ENCODE peak calls at places on chromosomes 1 and 21, in five cellular contexts. C, M, J, G and V are unnamed samples.

GRCh38 chr21:21290751-21291150 is 292.5 kb downstream of the NCAM2 start:
- DNase-seq in C (no peak), M (no peak), J (no peak), G (no peak), V (no peak)

GRCh38 chr1:150564051-150564991 is 15.1 kb downstream of the MCL1 start:
- DNase-seq in C (no peak), M (no peak), J (no peak), G (no peak), V (no peak)

GRCh38 chr1:151164732-151165280 is 896 bp downstream of the LYSMD1 start:
- DNase-seq in C (no peak), M (no peak), J (no peak), G (no peak), V (no peak)

GRCh38 chr21:36400719-36401118 is 15.5 kb downstream of the CHAF1B start:
- DNase-seq in C (no peak), M (no peak), J (no peak), G (no peak), V (no peak)

GRCh38 chr1:172423336-172423735 is 2.9 kb downstream of the C1orf105 start:
- DNase-seq in C (no peak), M (no peak), J (no peak), G (no peak), V (no peak)

GRCh38 chr1:42844592-42845140 is 1.7 kb upstream of the ZNF691 start:
- DNase-seq in C (no peak), M (no peak), J (no peak), G (no peak), V (no peak)

GRCh38 chr1:207808322-207808705 is 56.5 kb downstream of the CD46 start:
- DNase-seq in C (no peak), M (no peak), J (no peak), G (no peak), V (peak; percentile 74)

GRCh38 chr1:13952985-13953384 is 253.0 kb downstream of the PRDM2 start:
- DNase-seq in C (no peak), M (no peak), J (no peak), G (no peak), V (no peak)

GRCh38 chr1:220889848-220890287 is 10.6 kb downstream of the HLX start:
- DNase-seq in C (no peak), M (no peak), J (no peak), G (no peak), V (no peak)

GRCh38 chr1:11691302-11691914 is at the start of gene DRAXIN:
- DNase-seq in C (no peak), M (no peak), J (no peak), G (peak; percentile 62), V (no peak)

GRCh38 chr21:35265170-35265877 is 216.2 kb upstream of the RUNX1 start:
- DNase-seq in C (no peak), M (no peak), J (no peak), G (no peak), V (no peak)

GRCh38 chr1:203305809-203306088 is 430 bp downstream of the BTG2 start:
- DNase-seq in C (no peak), M (no peak), J (no peak), G (no peak), V (peak; percentile 8)

GRCh38 chr1:90712931-90713618 is 4.0 kb downstream of the BARHL2 start:
- DNase-seq in C (no peak), M (no peak), J (no peak), G (no peak), V (no peak)

GRCh38 chr1:46547481-46548383 is 3.7 kb downstream of the KNCN start:
- DNase-seq in C (no peak), M (no peak), J (no peak), G (no peak), V (peak; percentile 58)

GRCh38 chr21:35070436-35070835 is 21.3 kb upstream of the RUNX1 start:
- DNase-seq in C (no peak), M (no peak), J (no peak), G (no peak), V (no peak)

GRCh38 chr1:220966874-220967631 is 87.8 kb downstream of the HLX start:
- DNase-seq in C (no peak), M (no peak), J (no peak), G (no peak), V (no peak)

GRCh38 chr1:53259932-53260331 is 21.6 kb upstream of the MAGOH start:
- DNase-seq in C (no peak), M (no peak), J (no peak), G (no peak), V (no peak)